ENCODE peak calls at places on chromosomes 11 and 22, in eight cellular contexts. B is CD8-positive, alpha-beta T cell; N is small intestine; T is CD8-positive, alpha-beta memory T cell; Y is IMR-90; K is ovary; V is tibial nerve; L is body of pancreas. X is an unnamed sample. For H3K27me3, the result is how much of the 10 kb centered on the place peaks cover.

GRCh38 chr11:117884994-117885393 is 8.5 kb upstream of the FXYD6 start:
- DNase-seq in B (peak), N (no peak), T (no peak), Y (peak), K (no peak), V (no peak), L (no peak), X (peak)

GRCh38 chr11:72238040-72238450 is 5.9 kb downstream of the PHOX2A start:
- DNase-seq in B (no peak), N (peak), T (peak), Y (peak), K (peak), V (no peak), L (peak), X (peak)

GRCh38 chr11:1827931-1828330 is 6.9 kb upstream of the SYT8 start:
- DNase-seq in B (no peak), N (no peak), T (no peak), Y (no peak), K (no peak), V (no peak), L (no peak), X (no peak)

GRCh38 chr11:43172477-43172876 is 139.3 kb upstream of the API5 start:
- DNase-seq in B (no peak), N (no peak), T (no peak), Y (no peak), K (no peak), V (no peak), L (no peak), X (no peak)

GRCh38 chr11:134379241-134379640 is 32.8 kb downstream of the B3GAT1 start:
- DNase-seq in B (no peak), N (no peak), T (no peak), Y (no peak), K (no peak), V (no peak), L (no peak), X (no peak)

GRCh38 chr11:79648766-79649545 is 208.1 kb upstream of the TENM4 start:
- DNase-seq in B (no peak), N (peak), T (no peak), Y (no peak), K (no peak), V (no peak), L (no peak), X (no peak)

GRCh38 chr22:19520566-19521305 is 3.5 kb downstream of the CLDN5 start:
- DNase-seq in B (peak), N (no peak), T (no peak), Y (no peak), K (no peak), V (no peak), L (no peak), X (no peak)

GRCh38 chr11:125874556-125875124 is 12.8 kb upstream of the HYLS1 start:
- DNase-seq in B (peak), N (peak), T (peak), Y (peak), K (no peak), V (peak), L (peak), X (peak)

GRCh38 chr11:102654761-102655160 is 29.6 kb upstream of the MMP20 start:
- DNase-seq in B (no peak), N (no peak), T (no peak), Y (no peak), K (no peak), V (no peak), L (no peak), X (no peak)

GRCh38 chr11:89321401-89321800 is 143.7 kb downstream of the TYR start:
- DNase-seq in B (no peak), N (no peak), T (no peak), Y (no peak), K (no peak), V (no peak), L (no peak), X (no peak)

GRCh38 chr11:5345831-5346230 is 2.5 kb upstream of the OR51B5 start:
- DNase-seq in B (no peak), N (no peak), T (no peak), Y (peak), K (no peak), V (no peak), L (no peak), X (no peak)

GRCh38 chr11:114036156-114036811 is 23.2 kb upstream of the ZBTB16 start:
- DNase-seq in B (peak), N (peak), T (peak), Y (peak), K (peak), V (peak), L (peak), X (peak)

GRCh38 chr22:38490915-38491314 is 15.2 kb downstream of the DDX17 start:
- DNase-seq in B (no peak), N (peak), T (no peak), Y (peak), K (peak), V (peak), L (peak), X (peak)

GRCh38 chr11:118180300-118180703 is 3.9 kb upstream of the SCN2B start:
- DNase-seq in B (no peak), N (no peak), T (no peak), Y (no peak), K (peak), V (peak), L (peak), X (peak)

GRCh38 chr11:65776196-65776595 is 4.6 kb downstream of the AP5B1 start:
- DNase-seq in B (no peak), N (no peak), T (no peak), Y (peak), K (no peak), V (peak), L (peak), X (no peak)

GRCh38 chr11:46285594-46286033 is 8.2 kb downstream of the CREB3L1 start:
- DNase-seq in B (no peak), N (no peak), T (no peak), Y (peak), K (peak), V (no peak), L (no peak), X (no peak)

GRCh38 chr11:61967924-61968757 is 707 bp upstream of the FTH1 start:
- DNase-seq in B (peak), N (peak), T (no peak), Y (no peak), K (peak), V (no peak), L (peak), X (no peak)

GRCh38 chr11:662689-663274 is 25.7 kb downstream of the DRD4 start:
- DNase-seq in B (peak), N (peak), T (no peak), Y (peak), K (peak), V (peak), L (peak), X (peak)

GRCh38 chr11:11980200-11980599 is 28.2 kb downstream of the DKK3 start:
- DNase-seq in B (no peak), N (peak), T (no peak), Y (no peak), K (no peak), V (no peak), L (no peak), X (no peak)

GRCh38 chr11:102268985-102269470 is 48.3 kb upstream of the BIRC3 start:
- DNase-seq in B (no peak), N (no peak), T (no peak), Y (no peak), K (no peak), V (no peak), L (no peak), X (no peak)

GRCh38 chr11:47616726-47617416 is 22.7 kb upstream of the C1QTNF4 start:
- DNase-seq in B (no peak), N (peak), T (no peak), Y (peak), K (no peak), V (peak), L (peak), X (peak)

GRCh38 chr11:12377824-12378593 is 638 bp downstream of the PARVA start:
- DNase-seq in B (no peak), N (peak), T (no peak), Y (peak), K (peak), V (peak), L (peak), X (peak)

GRCh38 chr22:19169002-19169946 is 9.3 kb downstream of the SLC25A1 start:
- DNase-seq in B (no peak), N (no peak), T (no peak), Y (no peak), K (no peak), V (no peak), L (no peak), X (no peak)

GRCh38 chr11:29389793-29390192 is 627.0 kb downstream of the KCNA4 start:
- DNase-seq in B (no peak), N (no peak), T (no peak), Y (no peak), K (no peak), V (no peak), L (no peak), X (no peak)

GRCh38 chr22:32836286-32836859 is 34.9 kb downstream of the TIMP3 start:
- DNase-seq in B (no peak), N (peak), T (no peak), Y (peak), K (no peak), V (no peak), L (no peak), X (no peak)

GRCh38 chr11:47946682-47947575 is 33.4 kb upstream of the PTPRJ start:
- DNase-seq in B (no peak), N (peak), T (no peak), Y (peak), K (peak), V (peak), L (peak), X (peak)

GRCh38 chr22:37563153-37564081 is 3.1 kb downstream of the CDC42EP1 start:
- DNase-seq in B (no peak), N (peak), T (no peak), Y (peak), K (peak), V (peak), L (peak), X (peak)

GRCh38 chr11:133956650-133957633 is at the start of gene IGSF9B:
- DNase-seq in B (peak), N (peak), T (peak), Y (peak), K (peak), V (peak), L (peak), X (peak)

GRCh38 chr11:3156661-3157311 is 8.3 kb downstream of the OSBPL5 start:
- DNase-seq in B (no peak), N (no peak), T (no peak), Y (no peak), K (peak), V (no peak), L (no peak), X (no peak)

GRCh38 chr22:29359469-29359868 is 28.9 kb downstream of the AP1B1 start:
- DNase-seq in B (no peak), N (peak), T (no peak), Y (peak), K (peak), V (peak), L (peak), X (peak)

GRCh38 chr11:61499816-61500491 is 8.6 kb upstream of the LRRC10B start:
- DNase-seq in B (no peak), N (no peak), T (no peak), Y (no peak), K (no peak), V (no peak), L (no peak), X (no peak)

GRCh38 chr11:13429836-13430235 is 33.2 kb downstream of the BTBD10 start:
- DNase-seq in B (no peak), N (no peak), T (no peak), Y (no peak), K (no peak), V (no peak), L (no peak), X (no peak)

GRCh38 chr11:60175860-60176275 is 7.0 kb downstream of the MS4A6A start:
- DNase-seq in B (no peak), N (no peak), T (no peak), Y (no peak), K (no peak), V (no peak), L (no peak), X (no peak)

GRCh38 chr11:14424096-14424495 is 65.1 kb upstream of the RRAS2 start:
- DNase-seq in B (no peak), N (no peak), T (no peak), Y (peak), K (no peak), V (no peak), L (no peak), X (no peak)

GRCh38 chr11:113556036-113556435 is 80.8 kb upstream of the DRD2 start:
- DNase-seq in B (no peak), N (peak), T (no peak), Y (no peak), K (no peak), V (no peak), L (no peak), X (no peak)

GRCh38 chr22:36737776-36738175 is 34.2 kb upstream of the CACNG2 start:
- DNase-seq in B (peak), N (peak), T (no peak), Y (no peak), K (no peak), V (peak), L (no peak), X (peak)

GRCh38 chr22:30216710-30217109 is 29.8 kb downstream of the LIF start:
- DNase-seq in B (no peak), N (no peak), T (no peak), Y (no peak), K (no peak), V (no peak), L (no peak), X (no peak)

GRCh38 chr22:20963201-20964052 is 3.6 kb upstream of the AIFM3 start:
- DNase-seq in B (no peak), N (no peak), T (no peak), Y (no peak), K (no peak), V (no peak), L (no peak), X (no peak)

GRCh38 chr22:20964799-20965103 is 2.3 kb upstream of the AIFM3 start:
- DNase-seq in B (no peak), N (no peak), T (no peak), Y (no peak), K (no peak), V (no peak), L (no peak), X (no peak)

GRCh38 chr22:20964090-20964798 is 2.8 kb upstream of the AIFM3 start:
- DNase-seq in B (no peak), N (no peak), T (no peak), Y (no peak), K (no peak), V (no peak), L (no peak), X (no peak)

GRCh38 chr22:20960609-20961008 is 6.4 kb upstream of the AIFM3 start:
- DNase-seq in B (no peak), N (no peak), T (no peak), Y (no peak), K (no peak), V (no peak), L (no peak), X (no peak)

GRCh38 chr22:20962491-20962945 is 4.5 kb upstream of the AIFM3 start:
- DNase-seq in B (no peak), N (no peak), T (no peak), Y (no peak), K (no peak), V (no peak), L (no peak), X (no peak)
- H3K27me3 ChIP-seq in B (under half), N (under half), T (under half), Y (under half), K (under half), V (under half), L (under half), X (under half)

GRCh38 chr22:50085211-50085999 is at the start of gene MLC1:
- DNase-seq in B (no peak), N (no peak), T (no peak), Y (peak), K (no peak), V (no peak), L (no peak), X (no peak)
- H3K27me3 ChIP-seq in B (under half), N (under half), T (under half), Y (under half), K (under half), V (under half), L (under half), X (under half)

GRCh38 chr11:70246196-70246595 is 24.3 kb upstream of the PPFIA1 start:
- DNase-seq in B (no peak), N (no peak), T (no peak), Y (peak), K (no peak), V (no peak), L (no peak), X (no peak)

GRCh38 chr11:70242885-70243284 is 27.6 kb upstream of the PPFIA1 start:
- DNase-seq in B (no peak), N (no peak), T (no peak), Y (no peak), K (no peak), V (no peak), L (no peak), X (no peak)

GRCh38 chr11:70243912-70244652 is 26.4 kb upstream of the PPFIA1 start:
- DNase-seq in B (no peak), N (no peak), T (no peak), Y (no peak), K (no peak), V (no peak), L (no peak), X (no peak)

GRCh38 chr11:70247042-70247709 is 23.3 kb upstream of the PPFIA1 start:
- DNase-seq in B (no peak), N (no peak), T (no peak), Y (peak), K (no peak), V (no peak), L (no peak), X (no peak)

DNA sequence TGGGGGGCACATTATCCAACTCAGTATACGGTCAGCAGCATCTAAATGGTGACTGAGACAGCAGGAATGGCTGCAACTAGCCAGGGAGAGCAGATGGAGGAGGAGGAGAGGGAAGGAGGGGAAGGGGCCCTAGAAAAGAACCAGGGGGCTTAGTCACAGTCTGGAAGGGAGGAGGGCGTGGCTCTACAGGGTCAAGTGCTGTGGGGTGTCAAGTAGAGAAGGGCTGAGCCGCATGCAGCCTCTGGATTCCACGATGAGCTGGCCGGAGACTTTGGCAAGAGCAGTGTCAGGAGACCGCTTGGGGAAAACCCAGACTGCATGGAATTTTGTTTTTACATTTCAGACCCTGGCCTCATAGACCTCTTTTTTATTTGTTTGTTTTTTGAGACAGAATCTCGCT is 25.8 kb upstream of the PPFIA1 start:
- DNase-seq in B (no peak), N (no peak), T (no peak), Y (peak), K (no peak), V (no peak), L (no peak), X (no peak)
- H3K27me3 ChIP-seq in B (under half), N (under half), T (under half), Y (under half), K (under half), V (under half), L (under half), X (under half)

DNA sequence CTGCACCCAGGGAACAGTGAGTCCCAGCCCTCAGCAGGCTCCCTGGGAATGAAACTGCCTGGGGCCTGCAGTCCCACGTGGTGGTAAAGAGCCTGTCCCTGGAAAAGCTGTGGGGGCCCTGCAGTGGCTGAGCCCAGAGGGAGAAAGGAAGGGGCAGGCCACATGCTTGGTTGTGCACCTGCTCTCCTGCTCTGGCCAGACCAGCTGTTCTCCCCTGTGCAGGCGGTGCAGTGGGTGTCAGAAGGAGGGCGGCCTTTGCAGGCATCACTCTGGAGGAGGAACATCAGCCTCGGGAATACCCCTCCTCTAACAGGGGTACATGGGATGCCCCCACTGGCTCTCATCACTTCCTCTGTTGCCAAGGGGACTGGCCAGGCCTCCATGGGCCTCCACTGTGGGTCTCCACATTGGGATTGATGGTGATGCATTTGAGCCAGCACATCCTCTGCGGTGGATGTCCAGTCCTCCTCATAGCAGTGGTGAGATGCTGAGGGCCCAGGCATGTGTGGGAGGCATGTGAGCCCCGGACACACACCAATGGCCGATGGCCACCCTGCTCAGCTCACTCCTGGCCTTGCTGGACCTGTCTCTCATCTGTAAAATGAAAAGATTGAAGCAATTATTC is 690.3 kb downstream of the BRD1 start:
- DNase-seq in B (no peak), N (no peak), T (no peak), Y (no peak), K (no peak), V (no peak), L (no peak), X (no peak)
- H3K27me3 ChIP-seq in B (under half), N (under half), T (under half), Y (under half), K (under half), V (under half), L (under half), X (under half)

DNA sequence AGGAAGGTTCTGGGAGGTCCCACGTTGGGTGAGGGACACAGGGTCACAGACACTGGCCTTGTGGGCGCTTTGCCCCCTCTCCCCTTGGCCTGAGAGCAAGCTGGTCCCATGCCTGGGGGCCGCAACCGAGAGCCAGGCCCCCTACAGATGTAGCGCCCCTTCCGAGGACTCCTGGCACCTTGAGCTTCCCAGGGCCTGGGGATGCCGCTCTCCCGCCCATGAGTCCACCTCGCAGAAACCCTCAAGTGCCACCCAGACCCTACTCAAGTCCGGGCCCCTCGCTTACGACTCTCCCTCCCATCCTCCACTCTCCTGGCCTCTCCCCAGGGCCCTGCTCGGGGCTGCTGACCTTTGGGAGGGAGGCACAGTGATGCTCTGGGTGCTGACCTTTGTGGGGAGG is 204.0 kb downstream of the BRD1 start:
- DNase-seq in B (no peak), N (no peak), T (no peak), Y (no peak), K (no peak), V (no peak), L (no peak), X (no peak)
- H3K27me3 ChIP-seq in B (under half), N (under half), T (under half), Y (under half), K (under half), V (under half), L (under half), X (under half)

DNA sequence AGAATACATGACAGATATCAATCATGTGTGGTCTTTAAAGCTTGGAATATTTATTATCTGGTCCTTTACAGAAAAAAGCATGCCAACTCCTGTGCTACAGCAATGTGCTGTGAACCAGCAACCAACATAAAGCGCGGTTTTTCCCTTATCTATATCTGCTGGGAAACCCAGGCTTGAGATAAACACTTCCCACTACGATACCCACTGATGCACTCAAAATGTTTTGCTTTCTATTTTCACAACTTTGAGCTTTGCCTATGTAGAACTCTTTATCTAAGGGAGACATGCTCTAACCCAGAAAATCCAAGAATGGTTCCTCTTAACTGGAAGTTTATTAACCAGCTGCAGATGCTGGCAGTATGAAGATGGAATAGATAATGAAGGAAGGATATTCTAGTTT is 18.9 kb downstream of the ZBED5 start:
- DNase-seq in B (no peak), N (no peak), T (no peak), Y (no peak), K (no peak), V (no peak), L (no peak), X (no peak)
- H3K27me3 ChIP-seq in B (under half), N (under half), T (under half), Y (under half), K (under half), V (under half), L (under half), X (under half)